ENCODE peak calls at places on chromosomes 13 and 19, in four cellular contexts. H is tibial nerve, D is activated B cell treated with CpG ODN at 0.5 μM for 24 hours, P is cardiac muscle cell. J is an unnamed sample.

GRCh38 chr19:7748756-7749155 is 1.4 kb upstream of the CD209 start:
- DNase-seq in H (no peak), D (no peak), P (peak), J (peak)

GRCh38 chr19:31223805-31224534 is 125.3 kb downstream of the TSHZ3 start:
- DNase-seq in H (no peak), D (no peak), P (peak), J (no peak)

GRCh38 chr19:43524922-43525835 is 1.8 kb downstream of the ETHE1 start:
- DNase-seq in H (peak), D (no peak), P (peak), J (peak)

GRCh38 chr13:99958402-99959126 is 13.0 kb downstream of the ZIC5 start:
- DNase-seq in H (no peak), D (no peak), P (no peak), J (no peak)

GRCh38 chr13:48302920-48303330 is 626 bp upstream of the RB1 start:
- DNase-seq in H (peak), D (no peak), P (no peak), J (no peak)

GRCh38 chr19:52741951-52742485 is 7.2 kb upstream of the ZNF611 start:
- DNase-seq in H (no peak), D (no peak), P (no peak), J (no peak)

GRCh38 chr19:4108767-4109625 is 14.9 kb downstream of the MAP2K2 start:
- DNase-seq in H (no peak), D (peak), P (no peak), J (no peak)

GRCh38 chr13:74062933-74063332 is 71.3 kb downstream of the KLF12 start:
- DNase-seq in H (peak), D (no peak), P (peak), J (no peak)

GRCh38 chr19:3708207-3708931 is at the start of gene TJP3:
- DNase-seq in H (no peak), D (no peak), P (peak), J (peak)

GRCh38 chr19:47228168-47228936 is 2.6 kb downstream of the BBC3 start:
- DNase-seq in H (peak), D (peak), P (no peak), J (peak)

GRCh38 chr13:101915755-101916107 is 463.3 kb downstream of the ITGBL1 start:
- DNase-seq in H (no peak), D (no peak), P (no peak), J (no peak)

GRCh38 chr13:80086304-80086721 is 254.6 kb downstream of the SPRY2 start:
- DNase-seq in H (no peak), D (no peak), P (no peak), J (peak)

GRCh38 chr19:58361900-58362271 is 665 bp downstream of the ZNF497 start:
- DNase-seq in H (no peak), D (no peak), P (peak), J (no peak)

GRCh38 chr19:49020342-49020741 is 3.5 kb upstream of the LHB start:
- DNase-seq in H (no peak), D (no peak), P (no peak), J (no peak)

GRCh38 chr19:49017666-49018351 is 918 bp upstream of the LHB start:
- DNase-seq in H (no peak), D (peak), P (peak), J (no peak)

GRCh38 chr19:49020931-49021895 is 2.9 kb downstream of the CGB3 start:
- DNase-seq in H (no peak), D (no peak), P (no peak), J (peak)

GRCh38 chr19:49017041-49017665 is at the start of gene LHB:
- DNase-seq in H (no peak), D (no peak), P (no peak), J (no peak)

GRCh38 chr19:49019242-49019932 is 2.5 kb upstream of the LHB start:
- DNase-seq in H (peak), D (peak), P (peak), J (peak)
- TF ChIP-seq CTCF in H (no peak), D (no peak), P (no peak), J (no peak)

GRCh38 chr19:45972081-45972943 is 1.4 kb downstream of the NOVA2 start:
- DNase-seq in H (peak), D (no peak), P (no peak), J (no peak)
- TF ChIP-seq CTCF in H (no peak), D (no peak), P (no peak), J (no peak)

DNA sequence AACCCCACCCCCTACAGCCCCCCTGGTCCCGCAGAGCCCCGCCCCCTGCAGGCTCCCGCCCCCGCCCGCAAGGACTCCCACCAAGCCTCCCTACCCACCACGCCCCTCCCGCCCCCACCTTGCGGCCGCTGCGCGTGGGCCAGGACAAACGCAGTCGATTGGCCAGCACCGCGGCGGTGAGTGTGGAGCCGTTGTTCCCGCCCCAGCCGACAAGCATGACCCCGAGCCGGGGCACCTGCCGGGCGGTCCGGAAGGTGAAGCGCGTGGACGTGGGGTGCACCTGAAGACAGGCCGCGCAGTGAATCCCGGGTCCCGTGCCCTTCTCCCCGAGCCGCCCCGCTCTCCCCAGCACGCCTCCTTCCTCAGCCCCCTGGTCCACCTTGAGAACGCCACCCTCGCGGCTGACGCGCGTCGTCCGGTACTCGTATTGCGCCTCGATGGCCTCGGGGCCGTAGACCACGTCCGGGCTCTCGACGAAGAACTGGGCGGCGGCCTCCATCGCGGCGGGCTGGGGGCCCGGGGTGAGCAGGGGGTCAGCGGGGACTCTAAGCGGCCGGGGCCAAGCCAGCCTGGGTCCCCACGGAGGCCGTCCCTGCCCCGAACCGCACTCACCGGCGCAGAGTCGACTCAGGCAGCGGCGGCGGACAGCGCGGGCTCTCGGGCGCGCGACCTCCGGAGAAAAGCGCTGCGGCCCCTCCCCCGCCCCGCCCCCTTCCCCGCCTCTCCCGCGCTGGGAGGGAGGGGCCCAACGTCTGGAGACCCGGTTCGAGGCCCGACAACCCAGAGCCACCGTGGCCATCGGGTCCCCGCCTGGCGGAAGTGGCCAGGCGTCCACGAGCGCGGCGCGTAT is at the start of gene ISYNA1:
- DNase-seq in H (no peak), D (no peak), P (peak), J (no peak)
- TF ChIP-seq CTCF in H (no peak), D (no peak), P (no peak), J (no peak)

GRCh38 chr19:55212447-55212846 is 3.1 kb upstream of the PTPRH start:
- DNase-seq in H (no peak), D (no peak), P (no peak), J (peak)
- TF ChIP-seq CTCF in H (no peak), D (no peak), P (peak), J (no peak)

GRCh38 chr13:20721454-20722357 is 18.2 kb downstream of the IL17D start:
- DNase-seq in H (peak), D (no peak), P (peak), J (peak)
- TF ChIP-seq CTCF in H (no peak), D (no peak), P (peak), J (no peak)

DNA sequence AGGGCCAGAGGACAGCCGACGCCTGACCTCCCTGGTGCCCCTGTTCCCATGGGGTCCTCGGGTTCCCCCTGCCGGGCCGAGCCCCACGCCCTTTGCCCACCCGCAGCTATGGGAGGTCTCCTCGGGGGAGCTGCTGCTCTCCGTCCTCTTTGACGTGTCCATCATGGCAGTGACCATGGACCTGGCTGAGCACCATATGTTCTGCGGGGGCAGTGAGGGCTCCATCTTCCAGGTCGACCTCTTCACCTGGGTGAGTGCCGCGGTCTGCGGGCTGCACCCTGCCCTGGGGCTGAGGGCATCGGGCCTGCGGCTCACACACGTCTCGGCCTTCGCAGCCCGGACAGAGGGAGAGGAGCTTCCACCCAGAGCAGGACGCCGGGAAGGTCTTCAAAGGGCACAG is 6.6 kb downstream of the WDR18 start:
- DNase-seq in H (no peak), D (no peak), P (no peak), J (no peak)
- TF ChIP-seq CTCF in H (no peak), D (no peak), P (no peak), J (no peak)

GRCh38 chr19:313988-314815 is 23.0 kb upstream of the PLPP2 start:
- DNase-seq in H (no peak), D (no peak), P (no peak), J (no peak)

GRCh38 chr19:313169-313987 is 22.2 kb upstream of the PLPP2 start:
- DNase-seq in H (no peak), D (no peak), P (no peak), J (no peak)

GRCh38 chr19:318509-318774 is 26.2 kb downstream of the MIER2 start:
- DNase-seq in H (no peak), D (no peak), P (no peak), J (no peak)

GRCh38 chr19:315811-316210 is 24.6 kb upstream of the PLPP2 start:
- DNase-seq in H (no peak), D (no peak), P (no peak), J (no peak)

GRCh38 chr19:317710-318508 is 26.7 kb downstream of the MIER2 start:
- DNase-seq in H (no peak), D (no peak), P (no peak), J (no peak)
- TF ChIP-seq CTCF in H (no peak), D (no peak), P (no peak), J (no peak)

GRCh38 chr19:18165794-18166544 is 7.6 kb upstream of the IFI30 start:
- DNase-seq in H (no peak), D (no peak), P (no peak), J (no peak)
- TF ChIP-seq CTCF in H (no peak), D (no peak), P (no peak), J (no peak)

J was measured in MCF 10A.